ENCODE peak calls at places on chromosomes 3 and 15, in five cellular contexts. H, T, S, L and X are unnamed samples.

GRCh38 chr3:188720215-188720614 is 451.6 kb upstream of the TPRG1 start:
- DNase-seq in H (no peak), T (no peak), S (no peak), L (peak), X (no peak)

GRCh38 chr3:9342696-9343095 is 20.2 kb upstream of the THUMPD3 start:
- DNase-seq in H (no peak), T (peak), S (no peak), L (no peak), X (no peak)

GRCh38 chr3:136008221-136008620 is 42.7 kb downstream of the PPP2R3A start:
- DNase-seq in H (no peak), T (no peak), S (no peak), L (no peak), X (no peak)

GRCh38 chr15:70324001-70324974 is 226.6 kb upstream of the TLE3 start:
- DNase-seq in H (peak), T (no peak), S (peak), L (peak), X (peak)

GRCh38 chr15:74695597-74696397 is at the start of gene EDC3:
- DNase-seq in H (peak), T (peak), S (peak), L (peak), X (peak)

GRCh38 chr3:38102073-38102844 is 34.7 kb downstream of the ACAA1 start:
- DNase-seq in H (no peak), T (no peak), S (no peak), L (no peak), X (no peak)

GRCh38 chr3:52397676-52398399 is 47.1 kb downstream of the SEMA3G start:
- DNase-seq in H (no peak), T (no peak), S (no peak), L (no peak), X (no peak)

GRCh38 chr3:124552224-124552623 is 178.0 kb upstream of the UMPS start:
- DNase-seq in H (no peak), T (no peak), S (no peak), L (no peak), X (peak)

GRCh38 chr3:179410317-179410716 is 41.0 kb downstream of the GNB4 start:
- DNase-seq in H (peak), T (no peak), S (no peak), L (no peak), X (no peak)

GRCh38 chr15:36903922-36904479 is 196.3 kb downstream of the MEIS2 start:
- DNase-seq in H (no peak), T (no peak), S (no peak), L (no peak), X (no peak)

GRCh38 chr3:155019576-155019975 is 60.5 kb upstream of the MME start:
- DNase-seq in H (peak), T (no peak), S (no peak), L (peak), X (no peak)

GRCh38 chr3:61563614-61564404 is 2.4 kb downstream of the PTPRG start:
- DNase-seq in H (no peak), T (no peak), S (no peak), L (no peak), X (no peak)

GRCh38 chr3:46668116-46668515 is 25.4 kb downstream of the ALS2CL start:
- DNase-seq in H (no peak), T (no peak), S (no peak), L (no peak), X (no peak)

GRCh38 chr3:101184111-101184510 is 136.3 kb downstream of the IMPG2 start:
- DNase-seq in H (peak), T (no peak), S (no peak), L (no peak), X (no peak)

GRCh38 chr3:177836671-177837070 is 639.4 kb upstream of the TBL1XR1 start:
- DNase-seq in H (peak), T (no peak), S (no peak), L (peak), X (no peak)

DNA sequence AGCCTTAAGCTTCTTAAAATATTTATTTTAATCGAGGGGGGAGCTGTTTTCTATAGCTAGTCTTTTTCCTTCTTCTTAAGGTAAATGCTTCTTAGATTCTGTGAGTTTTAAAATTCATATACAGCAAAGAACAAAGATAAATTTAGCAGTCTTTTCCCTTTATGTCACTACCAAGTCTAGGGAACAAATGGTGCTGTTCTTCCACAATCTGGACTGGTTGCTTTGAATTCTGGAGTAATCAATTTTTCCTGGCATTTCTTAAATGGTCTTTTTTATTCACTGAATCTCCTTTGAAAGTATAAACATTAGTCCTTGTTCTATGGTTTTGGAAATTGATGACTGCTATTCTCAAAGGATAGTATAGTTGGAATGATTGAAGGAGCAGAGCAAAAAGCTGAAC is 82.8 kb downstream of the CHL1 start:
- DNase-seq in H (no peak), T (no peak), S (no peak), L (no peak), X (no peak)
- H3K4me3 ChIP-seq in H (no peak), T (peak), S (no peak), L (no peak), X (no peak)

GRCh38 chr15:40293006-40293405 is 10.1 kb upstream of the ANKRD63 start:
- DNase-seq in H (no peak), T (no peak), S (no peak), L (no peak), X (no peak)

GRCh38 chr15:40289140-40289775 is 6.4 kb upstream of the ANKRD63 start:
- DNase-seq in H (no peak), T (no peak), S (no peak), L (peak), X (no peak)

GRCh38 chr15:40292246-40292645 is 9.4 kb upstream of the ANKRD63 start:
- DNase-seq in H (no peak), T (no peak), S (no peak), L (no peak), X (no peak)

GRCh38 chr15:40291088-40291574 is 8.3 kb upstream of the ANKRD63 start:
- DNase-seq in H (peak), T (no peak), S (no peak), L (peak), X (no peak)

GRCh38 chr15:40290540-40291087 is 7.8 kb upstream of the ANKRD63 start:
- DNase-seq in H (no peak), T (no peak), S (no peak), L (no peak), X (no peak)
- H3K4me3 ChIP-seq in H (no peak), T (no peak), S (no peak), L (peak), X (peak)

DNA sequence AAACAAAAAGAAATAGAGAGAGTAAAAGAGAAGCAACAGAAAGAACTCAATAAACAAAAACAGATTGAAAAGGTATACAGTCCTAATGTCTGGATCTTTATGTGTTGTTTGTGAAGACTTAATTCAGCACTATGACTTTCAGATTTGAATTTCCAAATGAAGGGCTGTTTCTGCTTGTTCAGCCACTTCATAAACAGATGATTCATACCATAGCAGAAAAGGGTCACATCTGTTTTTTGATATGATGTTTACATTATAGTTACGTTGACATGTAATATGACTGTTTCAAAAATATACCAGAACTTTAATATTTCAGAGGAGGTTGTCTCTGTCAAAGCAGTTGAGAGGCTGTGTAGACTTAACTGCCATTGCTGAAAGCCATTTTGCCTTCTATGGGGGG is 24.1 kb downstream of the ASB14 start:
- DNase-seq in H (peak), T (no peak), S (no peak), L (no peak), X (no peak)
- H3K4me3 ChIP-seq in H (no peak), T (no peak), S (no peak), L (no peak), X (no peak)

GRCh38 chr3:182327196-182327681 is 466.1 kb upstream of the ATP11B start:
- DNase-seq in H (no peak), T (no peak), S (no peak), L (no peak), X (peak)

GRCh38 chr3:182325213-182325941 is 467.9 kb upstream of the ATP11B start:
- DNase-seq in H (no peak), T (peak), S (no peak), L (no peak), X (peak)

GRCh38 chr3:182323898-182324297 is 469.4 kb upstream of the ATP11B start:
- DNase-seq in H (no peak), T (no peak), S (no peak), L (no peak), X (no peak)

DNA sequence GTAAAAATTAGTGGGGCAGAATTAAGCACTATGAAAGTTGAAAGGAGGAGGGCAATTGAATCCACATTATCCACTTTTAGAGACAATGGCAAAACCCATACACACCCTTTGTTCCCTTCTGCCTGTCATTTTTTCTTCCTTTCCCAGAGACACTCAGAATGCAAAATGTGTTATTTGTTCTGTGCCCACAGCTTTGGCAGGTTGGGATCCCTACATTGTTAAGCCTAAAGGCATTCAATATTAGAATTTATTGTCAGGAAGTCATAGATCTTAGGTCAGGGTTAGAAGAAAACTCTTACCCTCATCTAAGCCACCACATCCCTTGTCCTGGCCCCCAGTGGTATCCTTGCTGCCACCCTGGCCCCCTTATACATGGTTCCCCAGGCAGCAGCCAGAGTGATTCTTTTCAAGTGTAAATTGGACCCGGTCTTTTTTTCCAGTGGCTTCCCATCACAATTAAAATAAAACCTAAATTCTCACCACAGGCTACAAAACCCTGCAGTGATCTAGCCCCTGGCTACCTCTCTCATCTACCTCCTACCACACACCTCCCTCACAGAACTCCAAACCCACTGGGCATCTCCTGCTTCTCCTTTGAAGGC is 470.1 kb upstream of the ATP11B start:
- DNase-seq in H (no peak), T (no peak), S (no peak), L (no peak), X (no peak)
- H3K4me3 ChIP-seq in H (no peak), T (no peak), S (no peak), L (no peak), X (no peak)

GRCh38 chr3:112560330-112560729 is 1.4 kb downstream of the ATG3 start:
- DNase-seq in H (no peak), T (no peak), S (no peak), L (peak), X (no peak)
- H3K4me3 ChIP-seq in H (peak), T (peak), S (peak), L (peak), X (peak)

GRCh38 chr3:32460031-32460749 is 42.5 kb downstream of the CMTM6 start:
- DNase-seq in H (no peak), T (peak), S (no peak), L (no peak), X (no peak)
- H3K4me3 ChIP-seq in H (no peak), T (no peak), S (no peak), L (no peak), X (no peak)

GRCh38 chr15:62889141-62889661 is 153.3 kb upstream of the TPM1 start:
- DNase-seq in H (no peak), T (no peak), S (no peak), L (no peak), X (no peak)

GRCh38 chr15:62889734-62890505 is 152.6 kb upstream of the TPM1 start:
- DNase-seq in H (peak), T (no peak), S (no peak), L (peak), X (peak)

GRCh38 chr15:62888628-62889027 is 153.9 kb upstream of the TPM1 start:
- DNase-seq in H (peak), T (no peak), S (no peak), L (no peak), X (no peak)

GRCh38 chr15:62886431-62887071 is 156.0 kb upstream of the TPM1 start:
- DNase-seq in H (peak), T (no peak), S (no peak), L (peak), X (peak)

DNA sequence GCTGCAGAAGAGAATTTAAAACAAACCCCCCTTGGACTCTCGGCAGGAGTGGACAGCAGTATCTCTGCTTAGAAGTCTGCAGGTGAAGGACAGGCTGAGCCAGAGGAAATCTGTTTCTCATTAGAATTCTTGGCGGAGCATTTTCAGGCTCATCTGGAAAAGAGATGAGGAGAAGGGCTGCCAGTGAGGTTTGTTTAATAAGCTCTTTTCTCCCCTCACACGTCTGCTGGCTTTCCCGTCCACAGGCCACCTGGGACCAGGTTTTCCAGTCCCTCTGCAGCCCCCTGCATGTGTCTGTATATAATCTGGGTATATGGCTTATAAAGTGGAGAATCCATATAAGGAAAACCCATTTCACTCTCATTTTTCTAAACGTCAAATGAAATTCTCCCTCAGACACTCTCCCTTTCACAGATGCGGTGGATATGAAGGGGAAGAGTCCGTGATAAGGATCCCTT is 155.4 kb upstream of the TPM1 start:
- DNase-seq in H (peak), T (no peak), S (no peak), L (peak), X (peak)
- H3K4me3 ChIP-seq in H (no peak), T (no peak), S (peak), L (no peak), X (peak)

GRCh38 chr15:43511012-43511885 is 6.2 kb upstream of the MAP1A start:
- DNase-seq in H (no peak), T (no peak), S (no peak), L (peak), X (no peak)
- H3K4me3 ChIP-seq in H (peak), T (peak), S (peak), L (peak), X (peak)

GRCh38 chr3:142888484-142889262 is at the start of gene PCOLCE2:
- DNase-seq in H (peak), T (peak), S (no peak), L (peak), X (no peak)
- H3K4me3 ChIP-seq in H (peak), T (peak), S (peak), L (peak), X (peak)